ENCODE peak calls at places on chromosome 21, in six cellular contexts. M is heart left ventricle, Q is OCI-LY7, A is endodermal cell, B is psoas muscle, Z is lower lobe of right lung. D is an unnamed sample.

GRCh38 chr21:36584980-36585940 is 105.3 kb upstream of the CLDN14 start:
- DNase-seq in M (no peak), Q (peak), A (no peak), B (no peak), Z (no peak), D (no peak)

GRCh38 chr21:20459838-20460237 is 538.4 kb upstream of the NCAM2 start:
- DNase-seq in M (no peak), Q (no peak), A (no peak), B (no peak), Z (no peak), D (no peak)

GRCh38 chr21:46477765-46478164 is 19.1 kb downstream of the DIP2A start:
- DNase-seq in M (no peak), Q (no peak), A (no peak), B (no peak), Z (no peak), D (no peak)

GRCh38 chr21:20617130-20617529 is 381.1 kb upstream of the NCAM2 start:
- DNase-seq in M (no peak), Q (no peak), A (peak), B (no peak), Z (no peak), D (no peak)

GRCh38 chr21:34220556-34221195 is 143.1 kb upstream of the KCNE2 start:
- DNase-seq in M (no peak), Q (no peak), A (no peak), B (no peak), Z (no peak), D (no peak)

GRCh38 chr21:14554948-14555347 is 8.8 kb upstream of the SAMSN1 start:
- DNase-seq in M (no peak), Q (no peak), A (no peak), B (no peak), Z (no peak), D (no peak)

GRCh38 chr21:21232320-21232719 is 234.1 kb downstream of the NCAM2 start:
- DNase-seq in M (no peak), Q (no peak), A (no peak), B (no peak), Z (no peak), D (peak)

GRCh38 chr21:36735724-36736310 is 36.9 kb downstream of the SIM2 start:
- DNase-seq in M (no peak), Q (no peak), A (peak), B (no peak), Z (no peak), D (no peak)

GRCh38 chr21:39084073-39084472 is 99.2 kb downstream of the PSMG1 start:
- DNase-seq in M (no peak), Q (no peak), A (no peak), B (no peak), Z (no peak), D (no peak)

GRCh38 chr21:14382486-14382834 is 486 bp downstream of the HSPA13 start:
- DNase-seq in M (no peak), Q (peak), A (no peak), B (no peak), Z (no peak), D (no peak)

GRCh38 chr21:39334611-39335010 is 14.3 kb downstream of the HMGN1 start:
- DNase-seq in M (no peak), Q (no peak), A (no peak), B (no peak), Z (no peak), D (no peak)

GRCh38 chr21:39904457-39904856 is 37.2 kb downstream of the PCP4 start:
- DNase-seq in M (no peak), Q (no peak), A (no peak), B (no peak), Z (no peak), D (no peak)

GRCh38 chr21:8989883-8990325 is 1531.5 kb upstream of the TPTE start:
- DNase-seq in M (peak), Q (no peak), A (peak), B (no peak), Z (no peak), D (no peak)

GRCh38 chr21:15071012-15071411 is 6.2 kb upstream of the NRIP1 start:
- DNase-seq in M (no peak), Q (no peak), A (peak), B (no peak), Z (no peak), D (no peak)

GRCh38 chr21:15706686-15707085 is 23.1 kb upstream of the USP25 start:
- DNase-seq in M (no peak), Q (no peak), A (peak), B (no peak), Z (no peak), D (peak)

GRCh38 chr21:15009964-15010363 is 54.8 kb downstream of the NRIP1 start:
- DNase-seq in M (no peak), Q (no peak), A (no peak), B (no peak), Z (no peak), D (peak)

GRCh38 chr21:21003701-21004100 is 5.5 kb downstream of the NCAM2 start:
- DNase-seq in M (no peak), Q (peak), A (peak), B (no peak), Z (no peak), D (no peak)

GRCh38 chr21:39720126-39720778 is 24.7 kb upstream of the IGSF5 start:
- DNase-seq in M (no peak), Q (no peak), A (no peak), B (no peak), Z (no peak), D (no peak)

GRCh38 chr21:17463441-17463840 is 49.4 kb upstream of the CXADR start:
- DNase-seq in M (no peak), Q (no peak), A (no peak), B (no peak), Z (no peak), D (peak)

GRCh38 chr21:32364387-32364786 is 28.4 kb downstream of the URB1 start:
- DNase-seq in M (no peak), Q (no peak), A (no peak), B (no peak), Z (no peak), D (no peak)

GRCh38 chr21:32368386-32368785 is 24.4 kb downstream of the URB1 start:
- DNase-seq in M (no peak), Q (no peak), A (no peak), B (no peak), Z (no peak), D (no peak)

GRCh38 chr21:32366191-32366590 is 26.6 kb downstream of the URB1 start:
- DNase-seq in M (no peak), Q (no peak), A (no peak), B (no peak), Z (no peak), D (no peak)

GRCh38 chr21:32367158-32367557 is 25.7 kb downstream of the URB1 start:
- DNase-seq in M (no peak), Q (no peak), A (no peak), B (no peak), Z (no peak), D (no peak)

DNA sequence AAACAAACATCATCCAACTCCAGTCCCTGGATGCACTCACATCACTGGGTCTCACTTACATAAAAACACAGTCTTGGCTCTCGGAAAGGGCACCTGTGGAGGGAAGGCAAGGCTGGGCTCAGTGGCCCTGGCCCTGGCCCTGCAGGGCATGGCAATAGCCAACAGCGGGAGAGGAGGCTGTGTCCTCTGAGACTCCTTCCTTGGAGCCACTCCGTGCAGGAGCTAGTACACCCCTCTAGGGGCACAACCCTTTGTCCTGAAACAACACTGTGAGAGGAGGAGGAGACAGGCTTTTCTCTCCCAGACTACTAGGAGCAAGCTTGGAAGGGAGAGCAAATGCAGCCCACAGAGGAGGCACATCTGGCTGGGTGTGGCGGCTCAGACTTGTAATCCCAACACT is 28.0 kb downstream of the URB1 start:
- DNase-seq in M (no peak), Q (no peak), A (no peak), B (no peak), Z (no peak), D (no peak)
- TF ChIP-seq CTCF in M (no peak), Q (no peak), A (peak), B (no peak), Z (no peak), D (no peak)

GRCh38 chr21:45356251-45356650 is 48.7 kb upstream of the COL18A1 start:
- DNase-seq in M (peak), Q (no peak), A (peak), B (peak), Z (peak), D (no peak)
- TF ChIP-seq CTCF in M (no peak), Q (peak), A (peak), B (no peak), Z (no peak), D (no peak)

DNA sequence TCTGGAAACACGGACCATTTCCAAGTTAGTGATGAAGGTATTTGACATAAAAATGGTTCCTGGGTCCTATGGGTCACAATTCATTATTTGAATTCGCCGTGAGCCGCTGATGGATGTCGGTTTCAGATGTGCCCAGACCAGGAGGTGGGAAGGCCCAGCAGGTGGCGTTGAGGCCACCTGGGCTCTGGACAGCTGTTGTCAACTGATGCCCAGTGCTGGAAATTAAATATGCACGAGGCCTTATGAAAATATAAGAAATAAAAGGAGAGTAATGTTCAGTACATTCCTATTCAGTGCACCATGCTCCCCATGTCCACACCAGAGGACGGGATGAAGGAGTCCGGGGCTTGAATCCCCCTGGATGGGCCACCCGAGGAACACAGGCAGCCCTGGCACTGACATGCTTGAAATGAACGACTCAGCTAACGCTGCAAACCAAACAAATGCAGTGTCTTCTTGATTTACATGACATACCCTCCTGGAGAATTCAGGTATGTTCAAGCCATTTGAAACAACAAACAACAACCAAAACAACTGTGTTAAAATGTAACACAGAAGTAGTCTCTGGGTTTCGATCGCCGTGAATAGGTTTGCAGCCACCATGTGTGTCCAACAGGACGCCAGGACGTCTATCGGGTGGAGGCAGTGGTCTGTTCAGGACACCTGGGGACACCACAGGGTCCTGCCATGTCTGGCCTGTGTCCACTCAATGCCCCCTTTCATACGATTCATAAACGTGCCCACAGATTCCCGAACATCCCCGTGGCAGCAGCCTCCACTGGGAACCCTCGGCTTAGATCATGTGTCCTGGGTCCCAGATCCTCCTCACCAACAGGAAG is 6.1 kb downstream of the TFF3 start:
- DNase-seq in M (no peak), Q (no peak), A (peak), B (no peak), Z (no peak), D (no peak)
- TF ChIP-seq CTCF in M (no peak), Q (no peak), A (no peak), B (no peak), Z (no peak), D (no peak)

GRCh38 chr21:35467536-35467935 is 418.4 kb upstream of the RUNX1 start:
- DNase-seq in M (no peak), Q (no peak), A (no peak), B (no peak), Z (no peak), D (peak)
- TF ChIP-seq CTCF in M (no peak), Q (no peak), A (no peak), B (no peak), Z (no peak), D (no peak)

GRCh38 chr21:42748620-42749176 is 95.3 kb downstream of the PDE9A start:
- DNase-seq in M (no peak), Q (no peak), A (no peak), B (no peak), Z (no peak), D (no peak)

GRCh38 chr21:42746240-42746592 is 92.8 kb downstream of the PDE9A start:
- DNase-seq in M (peak), Q (no peak), A (no peak), B (no peak), Z (no peak), D (no peak)

GRCh38 chr21:42747746-42748351 is 94.4 kb downstream of the PDE9A start:
- DNase-seq in M (peak), Q (no peak), A (no peak), B (no peak), Z (no peak), D (no peak)

GRCh38 chr21:42746593-42747266 is 93.3 kb downstream of the PDE9A start:
- DNase-seq in M (peak), Q (peak), A (no peak), B (no peak), Z (peak), D (no peak)

DNA sequence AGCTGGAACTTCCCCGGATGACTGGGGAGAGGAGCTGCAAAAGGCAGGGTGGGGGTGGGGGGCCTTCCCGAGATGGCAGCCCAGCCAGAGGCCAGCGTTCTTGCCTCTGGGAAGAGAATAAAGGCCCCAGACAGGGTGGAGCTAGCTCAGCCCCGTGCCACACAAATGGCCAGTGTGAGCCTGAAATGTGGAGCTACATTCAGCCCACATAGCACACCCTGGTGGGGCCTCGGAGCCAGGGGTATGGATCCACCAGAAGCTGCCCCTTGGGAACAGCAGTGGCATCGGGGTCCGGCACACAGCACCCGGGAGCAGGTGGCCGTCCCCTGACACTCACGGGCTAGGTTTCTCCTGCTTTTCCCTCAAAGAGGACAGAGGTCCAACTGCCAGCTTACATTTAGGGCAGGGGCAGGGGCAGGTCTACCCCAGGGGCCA is 93.9 kb downstream of the PDE9A start:
- DNase-seq in M (peak), Q (no peak), A (no peak), B (no peak), Z (no peak), D (no peak)
- TF ChIP-seq CTCF in M (no peak), Q (no peak), A (no peak), B (no peak), Z (no peak), D (no peak)

DNA sequence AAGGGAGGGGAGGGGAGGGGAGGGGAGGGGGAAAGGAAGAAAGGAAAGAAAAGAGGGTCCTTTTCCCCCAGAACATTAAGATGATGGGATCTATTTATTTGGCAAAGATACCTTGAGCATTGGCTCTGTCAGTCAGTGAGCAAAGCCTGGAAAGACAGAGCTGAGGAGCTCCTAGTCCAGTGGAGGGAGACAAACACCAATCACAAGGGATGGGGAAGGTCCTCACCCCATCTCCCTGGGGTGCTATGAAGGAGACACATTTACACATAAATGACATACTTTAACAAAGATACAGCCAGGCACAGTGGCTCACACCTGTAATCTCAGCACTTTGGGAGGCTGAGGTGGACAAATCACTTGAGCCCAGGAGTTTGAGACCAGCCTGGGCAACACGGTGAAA is 154.9 kb upstream of the TIAM1 start:
- DNase-seq in M (no peak), Q (no peak), A (no peak), B (no peak), Z (no peak), D (no peak)
- TF ChIP-seq CTCF in M (no peak), Q (no peak), A (peak), B (no peak), Z (no peak), D (no peak)

DNA sequence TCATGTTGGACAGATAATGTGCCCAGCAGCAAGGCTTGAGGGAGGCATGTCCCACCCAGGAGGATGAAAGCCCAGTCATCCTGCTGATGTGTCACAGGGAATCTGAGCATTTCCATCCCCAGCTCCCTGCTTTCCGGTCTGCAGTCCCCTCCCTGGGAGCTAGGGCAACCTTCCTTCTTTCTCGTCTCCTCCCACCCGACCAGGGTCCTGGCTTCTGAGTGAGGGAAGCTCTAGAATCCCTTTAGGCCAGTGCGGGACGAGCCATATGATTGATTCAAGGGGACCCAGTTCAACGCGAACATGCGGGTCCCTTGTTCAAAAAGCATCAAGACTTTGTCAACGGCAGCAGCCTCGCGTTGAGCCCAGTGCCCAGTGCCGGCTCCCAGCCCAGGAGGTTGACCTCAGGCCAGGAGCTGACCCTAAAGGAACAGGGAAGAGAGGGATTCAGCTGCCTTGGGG is 96.7 kb upstream of the TMPRSS2 start:
- DNase-seq in M (no peak), Q (no peak), A (peak), B (no peak), Z (no peak), D (no peak)
- TF ChIP-seq CTCF in M (no peak), Q (no peak), A (no peak), B (no peak), Z (no peak), D (no peak)

GRCh38 chr21:29179503-29179902 is 49.1 kb downstream of the MAP3K7CL start:
- DNase-seq in M (no peak), Q (no peak), A (no peak), B (no peak), Z (no peak), D (no peak)
- TF ChIP-seq CTCF in M (no peak), Q (no peak), A (no peak), B (no peak), Z (no peak), D (no peak)

GRCh38 chr21:44011774-44012473 is at the start of gene TRAPPC10:
- DNase-seq in M (peak), Q (peak), A (peak), B (peak), Z (peak), D (no peak)

GRCh38 chr21:44011123-44011773 is 861 bp upstream of the TRAPPC10 start:
- DNase-seq in M (no peak), Q (no peak), A (peak), B (no peak), Z (no peak), D (no peak)

GRCh38 chr21:44013380-44014088 is 1.4 kb downstream of the TRAPPC10 start:
- DNase-seq in M (no peak), Q (peak), A (no peak), B (no peak), Z (no peak), D (no peak)

GRCh38 chr21:44010429-44010828 is 1.7 kb upstream of the TRAPPC10 start:
- DNase-seq in M (no peak), Q (no peak), A (peak), B (no peak), Z (no peak), D (no peak)

GRCh38 chr21:44012474-44013379 is 618 bp downstream of the TRAPPC10 start:
- DNase-seq in M (peak), Q (peak), A (peak), B (peak), Z (peak), D (no peak)
- TF ChIP-seq CTCF in M (no peak), Q (peak), A (peak), B (no peak), Z (peak), D (no peak)

GRCh38 chr21:26834181-26834945 is 10.8 kb downstream of the ADAMTS1 start:
- DNase-seq in M (no peak), Q (no peak), A (no peak), B (no peak), Z (no peak), D (no peak)
- TF ChIP-seq CTCF in M (no peak), Q (no peak), A (peak), B (peak), Z (peak), D (peak)